ENCODE peak calls at places on chromosomes 12 and 14, in four cellular contexts. V is NCI-H1105, H is D341Med, B is AG08395. R is an unnamed sample.

GRCh38 chr14:69270795-69271708 is 11.1 kb downstream of the GALNT16 start:
- DNase-seq in V (no peak), H (no peak), B (no peak), R (no peak)

GRCh38 chr12:65171073-65171472 is 1.7 kb downstream of the LEMD3 start:
- DNase-seq in V (no peak), H (no peak), B (no peak), R (no peak)

GRCh38 chr14:41609704-41610183 is 3.1 kb downstream of the LRFN5 start:
- DNase-seq in V (peak; percentile 93), H (peak; percentile 80), B (no peak), R (peak; percentile 42)

GRCh38 chr14:68779761-68780323 is 13.0 kb downstream of the ZFP36L1 start:
- DNase-seq in V (no peak), H (peak; percentile 5), B (peak; percentile 84), R (no peak)

GRCh38 chr12:47881826-47882427 is 22.9 kb downstream of the VDR start:
- DNase-seq in V (no peak), H (no peak), B (peak; percentile 94), R (no peak)

GRCh38 chr12:94172031-94172430 is 23.7 kb downstream of the PLXNC1 start:
- DNase-seq in V (no peak), H (no peak), B (no peak), R (no peak)

GRCh38 chr14:31934767-31935266 is 142.3 kb upstream of the ARHGAP5 start:
- DNase-seq in V (peak; percentile 36), H (peak; percentile 72), B (peak; percentile 56), R (no peak)

GRCh38 chr12:88578821-88579518 is 1.3 kb downstream of the KITLG start:
- DNase-seq in V (peak; percentile 63), H (peak; percentile 36), B (peak; percentile 47), R (no peak)

GRCh38 chr12:24943947-24944597 is 4.8 kb downstream of the BCAT1 start:
- DNase-seq in V (no peak), H (no peak), B (no peak), R (no peak)

GRCh38 chr12:88142610-88142991 is 494 bp downstream of the TMTC3 start:
- DNase-seq in V (no peak), H (peak; percentile 41), B (no peak), R (no peak)

GRCh38 chr14:62304172-62304571 is 542.0 kb downstream of the SNAPC1 start:
- DNase-seq in V (no peak), H (no peak), B (no peak), R (no peak)

GRCh38 chr14:37595809-37596595 is 573 bp downstream of the TTC6 start:
- DNase-seq in V (peak; percentile 97), H (no peak), B (no peak), R (no peak)

GRCh38 chr12:13044002-13044858 is at the start of gene FAM234B:
- DNase-seq in V (peak; percentile 79), H (peak; percentile 96), B (peak; percentile 92), R (peak; percentile 83)

GRCh38 chr12:95622879-95623278 is 71.6 kb upstream of the USP44 start:
- DNase-seq in V (no peak), H (no peak), B (no peak), R (no peak)

GRCh38 chr14:90561031-90561430 is 164.2 kb downstream of the CALM1 start:
- DNase-seq in V (no peak), H (no peak), B (no peak), R (no peak)

GRCh38 chr14:60166144-60166543 is 946 bp upstream of the DHRS7 start:
- DNase-seq in V (no peak), H (no peak), B (no peak), R (no peak)

GRCh38 chr12:65306229-65306602 is 27.7 kb downstream of the MSRB3 start:
- DNase-seq in V (no peak), H (no peak), B (no peak), R (no peak)

GRCh38 chr12:26317942-26318565 is 122.7 kb downstream of the SSPN start:
- DNase-seq in V (no peak), H (no peak), B (peak; percentile 33), R (no peak)

GRCh38 chr14:51828017-51828797 is 32.2 kb upstream of the GNG2 start:
- DNase-seq in V (no peak), H (no peak), B (peak; percentile 91), R (no peak)

GRCh38 chr12:51959211-51959610 is 7.7 kb downstream of the ACVR1B start:
- DNase-seq in V (no peak), H (no peak), B (no peak), R (no peak)

GRCh38 chr12:94676011-94676709 is 25.8 kb upstream of the TMCC3 start:
- DNase-seq in V (no peak), H (no peak), B (no peak), R (no peak)

GRCh38 chr12:46088040-46088439 is 97.7 kb upstream of the SCAF11 start:
- DNase-seq in V (no peak), H (no peak), B (no peak), R (no peak)

GRCh38 chr12:29168000-29168399 is 18.9 kb downstream of the FAR2 start:
- DNase-seq in V (no peak), H (no peak), B (no peak), R (no peak)

GRCh38 chr14:39102265-39102968 is 618 bp downstream of the SEC23A start:
- DNase-seq in V (no peak), H (peak; percentile 22), B (peak; percentile 48), R (no peak)

GRCh38 chr12:67663121-67663520 is 14.6 kb downstream of the DYRK2 start:
- DNase-seq in V (no peak), H (no peak), B (peak; percentile 66), R (no peak)

GRCh38 chr14:84442481-84442880 is 1087.5 kb upstream of the FLRT2 start:
- DNase-seq in V (peak; percentile 50), H (no peak), B (no peak), R (no peak)